ENCODE peak calls at places on chromosome 9, in six cellular contexts. One of them, this sample, is unnamed.

GRCh38 chr9:27276182-27277030 is 20.5 kb downstream of the EQTN start:
- DNase-seq in IMR-90: peak
- DNase-seq in cardiac muscle cell: peak
- DNase-seq in upper lobe of right lung: no peak
- DNase-seq in ascending aorta: no peak
- DNase-seq in breast epithelium: no peak
- DNase-seq in this sample: peak

GRCh38 chr9:130128782-130129424 is 43.3 kb upstream of the NCS1 start:
- DNase-seq in upper lobe of right lung: peak
- DNase-seq in IMR-90: peak
- DNase-seq in ascending aorta: peak
- DNase-seq in breast epithelium: peak
- DNase-seq in cardiac muscle cell: peak
- DNase-seq in this sample: no peak

GRCh38 chr9:92406506-92406905 is 2.1 kb upstream of the OGN start:
- DNase-seq in cardiac muscle cell: peak
- DNase-seq in upper lobe of right lung: no peak
- DNase-seq in breast epithelium: no peak
- DNase-seq in IMR-90: no peak
- DNase-seq in ascending aorta: peak
- DNase-seq in this sample: no peak

GRCh38 chr9:72207278-72207677 is 58.0 kb downstream of the GDA start:
- DNase-seq in cardiac muscle cell: no peak
- DNase-seq in breast epithelium: no peak
- DNase-seq in IMR-90: no peak
- DNase-seq in ascending aorta: no peak
- DNase-seq in upper lobe of right lung: no peak
- DNase-seq in this sample: no peak

GRCh38 chr9:94554078-94554438 is 825 bp upstream of the PCAT7 start:
- DNase-seq in ascending aorta: no peak
- DNase-seq in cardiac muscle cell: no peak
- DNase-seq in breast epithelium: no peak
- DNase-seq in IMR-90: no peak
- DNase-seq in upper lobe of right lung: no peak
- DNase-seq in this sample: no peak

GRCh38 chr9:132589148-132590036 is 7.0 kb downstream of the BARHL1 start:
- DNase-seq in IMR-90: no peak
- DNase-seq in breast epithelium: no peak
- DNase-seq in cardiac muscle cell: no peak
- DNase-seq in upper lobe of right lung: no peak
- DNase-seq in ascending aorta: no peak
- DNase-seq in this sample: no peak

GRCh38 chr9:89177021-89177400 is 1.6 kb downstream of the SHC3 start:
- DNase-seq in IMR-90: peak
- DNase-seq in breast epithelium: no peak
- DNase-seq in upper lobe of right lung: no peak
- DNase-seq in ascending aorta: no peak
- DNase-seq in cardiac muscle cell: peak
- DNase-seq in this sample: no peak

GRCh38 chr9:5043381-5043780 is 58.3 kb downstream of the JAK2 start:
- DNase-seq in ascending aorta: no peak
- DNase-seq in IMR-90: peak
- DNase-seq in upper lobe of right lung: no peak
- DNase-seq in cardiac muscle cell: no peak
- DNase-seq in breast epithelium: no peak
- DNase-seq in this sample: no peak

GRCh38 chr9:26243298-26243697 is 565.1 kb upstream of the TUSC1 start:
- DNase-seq in upper lobe of right lung: no peak
- DNase-seq in ascending aorta: no peak
- DNase-seq in breast epithelium: no peak
- DNase-seq in IMR-90: no peak
- DNase-seq in cardiac muscle cell: no peak
- DNase-seq in this sample: no peak

GRCh38 chr9:33464045-33464636 is 9.6 kb downstream of the NOL6 start:
- DNase-seq in breast epithelium: no peak
- DNase-seq in ascending aorta: no peak
- DNase-seq in IMR-90: no peak
- DNase-seq in cardiac muscle cell: no peak
- DNase-seq in upper lobe of right lung: no peak
- DNase-seq in this sample: peak

GRCh38 chr9:132354645-132355355 is at the start of gene SETX:
- DNase-seq in upper lobe of right lung: peak
- DNase-seq in cardiac muscle cell: peak
- DNase-seq in breast epithelium: peak
- DNase-seq in ascending aorta: peak
- DNase-seq in IMR-90: peak
- DNase-seq in this sample: peak

GRCh38 chr9:71587576-71588362 is 180.5 kb downstream of the CEMIP2 start:
- DNase-seq in breast epithelium: no peak
- DNase-seq in cardiac muscle cell: no peak
- DNase-seq in upper lobe of right lung: no peak
- DNase-seq in ascending aorta: no peak
- DNase-seq in IMR-90: peak
- DNase-seq in this sample: peak

GRCh38 chr9:134375011-134375390 is 48.7 kb downstream of the RXRA start:
- DNase-seq in upper lobe of right lung: peak
- DNase-seq in cardiac muscle cell: peak
- DNase-seq in IMR-90: no peak
- DNase-seq in breast epithelium: peak
- DNase-seq in ascending aorta: peak
- DNase-seq in this sample: no peak

GRCh38 chr9:131986089-131986488 is 93.6 kb downstream of the MED27 start:
- DNase-seq in upper lobe of right lung: no peak
- DNase-seq in ascending aorta: no peak
- DNase-seq in IMR-90: no peak
- DNase-seq in cardiac muscle cell: no peak
- DNase-seq in breast epithelium: no peak
- DNase-seq in this sample: no peak

DNA sequence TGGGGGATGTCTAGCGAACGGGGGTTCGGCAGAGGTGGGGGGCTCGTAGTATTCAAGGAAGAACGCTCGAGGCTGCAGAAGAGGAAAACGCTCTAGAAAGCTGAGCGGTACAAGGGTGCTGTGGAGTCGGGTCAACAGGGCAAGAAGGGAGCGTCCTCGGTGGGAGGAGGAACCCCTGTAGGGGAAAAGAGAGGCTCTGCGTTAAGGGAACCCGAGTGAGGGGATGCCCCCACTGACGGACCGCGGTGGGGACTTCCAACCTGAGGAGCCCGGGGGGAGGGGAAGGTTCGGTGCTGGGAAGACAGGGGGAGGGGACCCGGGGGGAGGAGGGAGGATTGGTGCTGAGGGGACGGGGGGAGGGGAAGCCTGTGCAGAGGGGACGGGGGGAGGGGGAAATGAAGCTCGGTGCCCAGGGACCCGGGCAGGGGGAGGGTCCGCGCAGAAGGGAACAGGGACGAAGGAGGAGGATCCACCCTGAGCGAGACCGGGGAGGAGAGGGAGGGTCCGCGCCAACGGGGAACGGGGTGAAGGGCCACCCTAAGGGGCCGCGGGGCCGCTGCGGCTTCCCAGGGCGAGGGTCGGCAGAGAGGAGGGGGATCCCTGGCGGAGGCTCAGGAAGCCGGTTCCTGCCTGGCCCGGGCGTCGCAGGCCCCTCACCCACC is 621 bp downstream of the NR6A1 start:
- DNase-seq in upper lobe of right lung: no peak
- DNase-seq in breast epithelium: no peak
- DNase-seq in IMR-90: no peak
- DNase-seq in cardiac muscle cell: no peak
- DNase-seq in ascending aorta: no peak
- DNase-seq in this sample: peak
- H3K27ac ChIP-seq in upper lobe of right lung: peak
- H3K27ac ChIP-seq in breast epithelium: peak
- H3K27ac ChIP-seq in IMR-90: no peak
- H3K27ac ChIP-seq in cardiac muscle cell: peak
- H3K27ac ChIP-seq in ascending aorta: no peak
- H3K27ac ChIP-seq in this sample: peak

DNA sequence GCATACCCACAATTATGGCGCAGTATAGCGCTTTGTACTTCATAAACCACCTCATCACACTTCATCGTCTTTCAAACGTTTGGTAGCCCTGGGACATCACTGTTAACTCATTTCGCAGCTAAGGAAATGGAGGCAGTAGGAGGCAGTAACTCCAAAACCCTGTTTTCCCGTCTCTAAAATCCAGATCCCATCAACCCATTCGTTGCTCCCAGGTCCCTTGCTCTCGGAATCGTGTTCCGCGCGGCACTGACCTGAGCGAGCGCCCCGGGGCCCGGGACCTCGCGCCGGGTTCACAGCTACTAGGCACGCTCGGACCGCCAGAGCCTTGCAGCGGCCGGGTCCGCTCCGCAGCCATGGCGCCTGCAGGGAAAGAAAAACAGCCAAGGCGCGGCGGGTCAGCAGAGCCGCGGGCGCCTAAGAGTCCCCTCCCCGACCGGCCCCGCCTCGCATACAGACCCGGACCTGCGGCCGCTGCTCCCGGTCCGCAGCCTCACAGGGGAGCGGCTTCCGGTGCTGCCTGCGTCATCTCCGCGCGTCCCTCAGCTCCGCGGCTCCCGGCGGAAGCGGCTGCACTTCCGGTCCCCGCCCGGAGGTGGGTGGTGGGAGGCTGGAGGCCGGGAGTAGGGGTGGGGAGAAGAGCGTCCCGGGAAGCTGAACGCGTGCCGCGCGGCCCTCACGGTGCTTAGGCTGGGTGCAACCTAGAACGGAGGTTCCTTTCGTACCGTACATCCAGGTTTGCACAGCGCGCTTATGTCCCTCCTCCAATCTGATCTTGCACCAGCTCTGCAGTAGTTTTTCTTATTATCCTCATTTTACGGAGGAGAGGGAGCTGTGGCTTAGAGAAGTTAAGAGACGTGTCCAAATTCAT is at the start of gene FBXW2:
- DNase-seq in breast epithelium: peak
- DNase-seq in cardiac muscle cell: peak
- DNase-seq in upper lobe of right lung: peak
- DNase-seq in ascending aorta: peak
- DNase-seq in IMR-90: peak
- DNase-seq in this sample: peak
- TF ChIP-seq CTCF in breast epithelium: no peak
- TF ChIP-seq CTCF in cardiac muscle cell: no peak
- TF ChIP-seq CTCF in upper lobe of right lung: no peak
- TF ChIP-seq CTCF in ascending aorta: peak
- TF ChIP-seq CTCF in IMR-90: no peak
- TF ChIP-seq CTCF in this sample: no peak

GRCh38 chr9:761793-762190 is 79.7 kb upstream of the DMRT1 start:
- DNase-seq in IMR-90: no peak
- DNase-seq in breast epithelium: no peak
- DNase-seq in upper lobe of right lung: no peak
- DNase-seq in cardiac muscle cell: no peak
- DNase-seq in ascending aorta: peak
- DNase-seq in this sample: no peak

GRCh38 chr9:763692-764091 is 77.8 kb upstream of the DMRT1 start:
- DNase-seq in upper lobe of right lung: no peak
- DNase-seq in breast epithelium: no peak
- DNase-seq in ascending aorta: no peak
- DNase-seq in cardiac muscle cell: no peak
- DNase-seq in IMR-90: no peak
- DNase-seq in this sample: no peak

GRCh38 chr9:764105-764524 is 77.4 kb upstream of the DMRT1 start:
- DNase-seq in ascending aorta: peak
- DNase-seq in breast epithelium: peak
- DNase-seq in IMR-90: peak
- DNase-seq in cardiac muscle cell: peak
- DNase-seq in upper lobe of right lung: no peak
- DNase-seq in this sample: peak

GRCh38 chr9:761155-761792 is 80.2 kb upstream of the DMRT1 start:
- DNase-seq in ascending aorta: peak
- DNase-seq in upper lobe of right lung: no peak
- DNase-seq in IMR-90: peak
- DNase-seq in cardiac muscle cell: peak
- DNase-seq in breast epithelium: no peak
- DNase-seq in this sample: no peak

DNA sequence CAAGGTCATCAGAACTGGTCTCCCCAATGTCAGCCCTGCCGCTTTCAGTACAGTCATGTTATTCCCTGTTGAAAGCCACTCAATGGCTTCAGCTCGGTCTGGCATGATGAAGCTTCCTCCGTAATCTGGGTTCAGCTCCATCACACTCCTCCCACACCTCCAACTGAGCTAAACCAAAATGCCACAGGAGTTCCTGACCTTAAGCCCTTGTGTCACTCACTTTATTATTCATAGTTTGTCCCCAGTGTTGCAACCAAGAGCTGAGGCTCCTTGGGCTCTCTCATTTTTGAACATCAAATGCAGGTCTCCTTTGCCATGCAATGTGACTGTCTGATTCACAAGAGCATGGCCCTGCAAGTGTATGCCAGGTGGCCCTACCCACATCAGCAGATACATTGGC is 79.3 kb upstream of the DMRT1 start:
- DNase-seq in cardiac muscle cell: no peak
- DNase-seq in IMR-90: no peak
- DNase-seq in breast epithelium: no peak
- DNase-seq in upper lobe of right lung: no peak
- DNase-seq in ascending aorta: peak
- DNase-seq in this sample: no peak
- H3K27ac ChIP-seq in cardiac muscle cell: no peak
- H3K27ac ChIP-seq in IMR-90: no peak
- H3K27ac ChIP-seq in breast epithelium: no peak
- H3K27ac ChIP-seq in upper lobe of right lung: no peak
- H3K27ac ChIP-seq in ascending aorta: peak
- H3K27ac ChIP-seq in this sample: no peak

GRCh38 chr9:121053544-121053943 is 3.5 kb upstream of the C5 start:
- DNase-seq in cardiac muscle cell: no peak
- DNase-seq in upper lobe of right lung: no peak
- DNase-seq in ascending aorta: no peak
- DNase-seq in breast epithelium: no peak
- DNase-seq in IMR-90: no peak
- DNase-seq in this sample: no peak
- TF ChIP-seq CTCF in cardiac muscle cell: no peak
- TF ChIP-seq CTCF in upper lobe of right lung: no peak
- TF ChIP-seq CTCF in ascending aorta: no peak
- TF ChIP-seq CTCF in breast epithelium: no peak
- TF ChIP-seq CTCF in IMR-90: no peak
- TF ChIP-seq CTCF in this sample: no peak

This sample was measured in RWPE1.